ENCODE peak calls at places on chromosome 16, in ten cellular contexts. T is left lung; F is stimulated activated CD8-positive, alpha-beta memory T cell treated with anti-CD3 and anti-CD28 coated beads, Interleukin-4, amount 100 ng/mL, for 1 hour; B is HTR-8/SVneo; U is GOT3; Y is T-helper 1 cell; Z is ELR; D is nucleus accumbens; X is NCI-H2081; H is M059J. I is an unnamed sample.

GRCh38 chr16:85746431-85747227 is 4.3 kb downstream of the C16orf74 start:
- DNase-seq in H (peak), T (no peak), X (no peak), U (no peak), F (no peak), D (no peak), Z (peak), B (no peak), Y (no peak), I (no peak)

GRCh38 chr16:12288537-12289174 is 312.1 kb downstream of the SNX29 start:
- DNase-seq in D (no peak), Y (no peak), B (no peak), U (no peak), Z (no peak), T (no peak), X (no peak), F (no peak), H (no peak), I (no peak)

GRCh38 chr16:65410801-65411200 is 288.9 kb upstream of the CDH11 start:
- DNase-seq in Y (no peak), U (no peak), H (peak), F (no peak), D (no peak), T (no peak), B (no peak), Z (peak), X (no peak), I (no peak)

GRCh38 chr16:25676820-25677219 is 14.9 kb upstream of the HS3ST4 start:
- DNase-seq in X (no peak), D (no peak), U (no peak), H (no peak), F (no peak), T (no peak), Y (no peak), B (no peak), Z (no peak), I (no peak)

GRCh38 chr16:89122322-89122831 is 28.7 kb downstream of the ACSF3 start:
- DNase-seq in X (peak), Z (no peak), U (no peak), T (peak), D (no peak), Y (peak), H (no peak), B (no peak), F (no peak), I (no peak)

GRCh38 chr16:57166951-57167350 is 18.9 kb downstream of the PSME3IP1 start:
- DNase-seq in T (no peak), D (no peak), B (no peak), H (no peak), Y (no peak), U (no peak), F (no peak), X (no peak), Z (no peak), I (peak)

GRCh38 chr16:9843424-9844013 is 338.7 kb downstream of the GRIN2A start:
- DNase-seq in B (peak), Z (peak), F (no peak), X (no peak), T (no peak), D (no peak), Y (no peak), U (no peak), H (peak), I (no peak)

GRCh38 chr16:2150418-2151187 is 2.2 kb downstream of the RAB26 start:
- DNase-seq in D (no peak), B (no peak), Z (peak), X (peak), H (peak), F (no peak), T (no peak), U (no peak), Y (no peak), I (no peak)

GRCh38 chr16:56989988-56990387 is 631 bp downstream of the NLRC5 start:
- DNase-seq in F (no peak), U (no peak), T (no peak), X (no peak), Y (no peak), Z (no peak), H (no peak), D (no peak), B (no peak), I (no peak)

GRCh38 chr16:8972843-8973586 is 9.3 kb upstream of the USP7 start:
- DNase-seq in H (peak), D (no peak), Y (no peak), X (no peak), Z (no peak), F (no peak), B (no peak), U (no peak), T (no peak), I (no peak)

GRCh38 chr16:68393333-68393732 is 55.0 kb downstream of the SMPD3 start:
- DNase-seq in H (no peak), Y (no peak), F (no peak), T (peak), X (no peak), B (no peak), U (no peak), D (no peak), Z (no peak), I (no peak)

GRCh38 chr16:85888405-85889331 is 10.3 kb upstream of the IRF8 start:
- DNase-seq in U (no peak), D (no peak), Y (peak), H (peak), T (no peak), B (peak), Z (peak), X (no peak), F (no peak), I (no peak)

GRCh38 chr16:87582221-87582965 is 19.9 kb upstream of the JPH3 start:
- DNase-seq in F (no peak), T (peak), Y (no peak), D (no peak), B (peak), X (no peak), Z (peak), H (peak), U (no peak), I (no peak)

GRCh38 chr16:10978124-10978523 is 33.8 kb downstream of the CLEC16A start:
- DNase-seq in D (no peak), U (no peak), T (no peak), F (no peak), Z (no peak), H (no peak), X (no peak), B (no peak), Y (no peak), I (no peak)

GRCh38 chr16:11200523-11201063 is 55.4 kb downstream of the SOCS1 start:
- DNase-seq in Y (no peak), U (no peak), F (no peak), B (no peak), Z (no peak), H (no peak), X (no peak), D (no peak), T (no peak), I (no peak)

GRCh38 chr16:4370151-4370550 is 1.5 kb upstream of the VASN start:
- DNase-seq in B (no peak), U (no peak), D (no peak), F (no peak), T (no peak), Y (no peak), Z (no peak), X (no peak), H (no peak), I (no peak)

GRCh38 chr16:8904018-8904430 is 21.9 kb downstream of the LITAFD start:
- DNase-seq in Y (no peak), B (no peak), T (no peak), U (no peak), H (no peak), X (no peak), F (no peak), Z (no peak), D (no peak), I (no peak)

GRCh38 chr16:12262454-12263180 is 286.1 kb downstream of the SNX29 start:
- DNase-seq in X (no peak), Z (no peak), F (no peak), T (no peak), D (no peak), H (no peak), U (no peak), Y (no peak), B (no peak), I (peak)